ENCODE peak calls at places on chromosomes 13 and 19, in seven cellular contexts. One of them, this sample, is unnamed.

GRCh38 chr13:38518328-38518727 is 168.5 kb upstream of the FREM2 start:
- DNase-seq in IMR-90: no peak
- DNase-seq in ovary: no peak
- DNase-seq in Peyer's patch: no peak
- DNase-seq in lung: no peak
- DNase-seq in trophoblast cell: no peak
- DNase-seq in left ventricle myocardium inferior: no peak
- DNase-seq in this sample: no peak

GRCh38 chr19:17743874-17744273 is 7.4 kb upstream of the FCHO1 start:
- DNase-seq in IMR-90: peak; percentile 63
- DNase-seq in ovary: no peak
- DNase-seq in Peyer's patch: no peak
- DNase-seq in lung: no peak
- DNase-seq in trophoblast cell: no peak
- DNase-seq in left ventricle myocardium inferior: no peak
- DNase-seq in this sample: no peak

GRCh38 chr13:44050450-44051063 is 170.9 kb downstream of the LACC1 start:
- DNase-seq in IMR-90: peak; percentile 52
- DNase-seq in ovary: no peak
- DNase-seq in Peyer's patch: no peak
- DNase-seq in lung: no peak
- DNase-seq in trophoblast cell: peak; percentile 64
- DNase-seq in left ventricle myocardium inferior: no peak
- DNase-seq in this sample: peak; percentile 73

GRCh38 chr19:3983936-3984583 is 1.2 kb downstream of the EEF2 start:
- DNase-seq in IMR-90: peak; percentile 47
- DNase-seq in ovary: peak; percentile 66
- DNase-seq in Peyer's patch: peak; percentile 85
- DNase-seq in lung: no peak
- DNase-seq in trophoblast cell: peak; percentile 39
- DNase-seq in left ventricle myocardium inferior: no peak
- DNase-seq in this sample: peak; percentile 68

GRCh38 chr19:4337906-4338440 is 654 bp downstream of the STAP2 start:
- DNase-seq in IMR-90: no peak
- DNase-seq in ovary: no peak
- DNase-seq in Peyer's patch: peak; percentile 80
- DNase-seq in lung: no peak
- DNase-seq in trophoblast cell: peak; percentile 17
- DNase-seq in left ventricle myocardium inferior: no peak
- DNase-seq in this sample: peak; percentile 8

GRCh38 chr13:27973956-27974662 is 5.0 kb upstream of the CDX2 start:
- DNase-seq in IMR-90: no peak
- DNase-seq in ovary: no peak
- DNase-seq in Peyer's patch: no peak
- DNase-seq in lung: no peak
- DNase-seq in trophoblast cell: no peak
- DNase-seq in left ventricle myocardium inferior: no peak
- DNase-seq in this sample: no peak

GRCh38 chr19:35403116-35403760 is 32.4 kb downstream of the GPR42 start:
- DNase-seq in IMR-90: no peak
- DNase-seq in ovary: no peak
- DNase-seq in Peyer's patch: no peak
- DNase-seq in lung: no peak
- DNase-seq in trophoblast cell: peak; percentile 70
- DNase-seq in left ventricle myocardium inferior: no peak
- DNase-seq in this sample: no peak

GRCh38 chr19:815775-816499 is 5.8 kb downstream of the PLPPR3 start:
- DNase-seq in IMR-90: no peak
- DNase-seq in ovary: no peak
- DNase-seq in Peyer's patch: no peak
- DNase-seq in lung: no peak
- DNase-seq in trophoblast cell: no peak
- DNase-seq in left ventricle myocardium inferior: no peak
- DNase-seq in this sample: no peak

GRCh38 chr13:24107955-24108614 is 52.4 kb upstream of the SPATA13 start:
- DNase-seq in IMR-90: peak; percentile 74
- DNase-seq in ovary: no peak
- DNase-seq in Peyer's patch: no peak
- DNase-seq in lung: no peak
- DNase-seq in trophoblast cell: no peak
- DNase-seq in left ventricle myocardium inferior: no peak
- DNase-seq in this sample: no peak

GRCh38 chr19:734716-735115 is 16.2 kb upstream of the MISP start:
- DNase-seq in IMR-90: no peak
- DNase-seq in ovary: no peak
- DNase-seq in Peyer's patch: no peak
- DNase-seq in lung: no peak
- DNase-seq in trophoblast cell: no peak
- DNase-seq in left ventricle myocardium inferior: no peak
- DNase-seq in this sample: no peak

GRCh38 chr19:41398603-41399002 is 985 bp downstream of the BCKDHA start:
- DNase-seq in IMR-90: no peak
- DNase-seq in ovary: no peak
- DNase-seq in Peyer's patch: no peak
- DNase-seq in lung: no peak
- DNase-seq in trophoblast cell: no peak
- DNase-seq in left ventricle myocardium inferior: no peak
- DNase-seq in this sample: no peak

GRCh38 chr13:26678796-26679195 is 81.8 kb downstream of the GPR12 start:
- DNase-seq in IMR-90: no peak
- DNase-seq in ovary: no peak
- DNase-seq in Peyer's patch: no peak
- DNase-seq in lung: no peak
- DNase-seq in trophoblast cell: no peak
- DNase-seq in left ventricle myocardium inferior: no peak
- DNase-seq in this sample: no peak

GRCh38 chr19:10625762-10626138 is 397 bp downstream of the SLC44A2 start:
- DNase-seq in IMR-90: no peak
- DNase-seq in ovary: no peak
- DNase-seq in Peyer's patch: no peak
- DNase-seq in lung: no peak
- DNase-seq in trophoblast cell: no peak
- DNase-seq in left ventricle myocardium inferior: no peak
- DNase-seq in this sample: no peak

GRCh38 chr13:109509154-109509905 is 277.1 kb downstream of the IRS2 start:
- DNase-seq in IMR-90: peak; percentile 66
- DNase-seq in ovary: no peak
- DNase-seq in Peyer's patch: no peak
- DNase-seq in lung: no peak
- DNase-seq in trophoblast cell: peak; percentile 97
- DNase-seq in left ventricle myocardium inferior: no peak
- DNase-seq in this sample: peak; percentile 28

GRCh38 chr13:64993514-64994164 is 2236.5 kb downstream of the PCDH9 start:
- DNase-seq in IMR-90: no peak
- DNase-seq in ovary: no peak
- DNase-seq in Peyer's patch: no peak
- DNase-seq in lung: no peak
- DNase-seq in trophoblast cell: no peak
- DNase-seq in left ventricle myocardium inferior: no peak
- DNase-seq in this sample: no peak

GRCh38 chr13:75151081-75151643 is 330.8 kb downstream of the TBC1D4 start:
- DNase-seq in IMR-90: peak; percentile 52
- DNase-seq in ovary: no peak
- DNase-seq in Peyer's patch: no peak
- DNase-seq in lung: no peak
- DNase-seq in trophoblast cell: no peak
- DNase-seq in left ventricle myocardium inferior: no peak
- DNase-seq in this sample: peak; percentile 77

GRCh38 chr13:42873081-42873480 is 91.7 kb downstream of the FAM216B start:
- DNase-seq in IMR-90: peak; percentile 16
- DNase-seq in ovary: no peak
- DNase-seq in Peyer's patch: no peak
- DNase-seq in lung: no peak
- DNase-seq in trophoblast cell: no peak
- DNase-seq in left ventricle myocardium inferior: no peak
- DNase-seq in this sample: no peak

GRCh38 chr13:24612726-24613125 is 67.5 kb upstream of the ATP12A start:
- DNase-seq in IMR-90: no peak
- DNase-seq in ovary: no peak
- DNase-seq in Peyer's patch: no peak
- DNase-seq in lung: no peak
- DNase-seq in trophoblast cell: no peak
- DNase-seq in left ventricle myocardium inferior: no peak
- DNase-seq in this sample: no peak

GRCh38 chr13:36787181-36787580 is 31.8 kb upstream of the RFXAP start:
- DNase-seq in IMR-90: no peak
- DNase-seq in ovary: no peak
- DNase-seq in Peyer's patch: no peak
- DNase-seq in lung: no peak
- DNase-seq in trophoblast cell: no peak
- DNase-seq in left ventricle myocardium inferior: no peak
- DNase-seq in this sample: no peak

GRCh38 chr13:27421101-27421881 is 3.1 kb upstream of the GTF3A start:
- DNase-seq in IMR-90: no peak
- DNase-seq in ovary: no peak
- DNase-seq in Peyer's patch: no peak
- DNase-seq in lung: no peak
- DNase-seq in trophoblast cell: no peak
- DNase-seq in left ventricle myocardium inferior: no peak
- DNase-seq in this sample: no peak

GRCh38 chr13:93535256-93535655 is 308.6 kb downstream of the GPC6 start:
- DNase-seq in IMR-90: peak; percentile 76
- DNase-seq in ovary: no peak
- DNase-seq in Peyer's patch: no peak
- DNase-seq in lung: no peak
- DNase-seq in trophoblast cell: peak; percentile 1
- DNase-seq in left ventricle myocardium inferior: no peak
- DNase-seq in this sample: peak; percentile 34

GRCh38 chr19:44278181-44278690 is 18.6 kb downstream of the ZNF233 start:
- DNase-seq in IMR-90: peak; percentile 7
- DNase-seq in ovary: no peak
- DNase-seq in Peyer's patch: no peak
- DNase-seq in lung: no peak
- DNase-seq in trophoblast cell: no peak
- DNase-seq in left ventricle myocardium inferior: no peak
- DNase-seq in this sample: peak; percentile 19
- H3K9me3 ChIP-seq in IMR-90: peaks cover 14% of the 10 kb centered on the region
- H3K9me3 ChIP-seq in ovary: peaks cover 26% of the 10 kb centered on the region
- H3K9me3 ChIP-seq in Peyer's patch: no peaks in the 10 kb centered on the region
- H3K9me3 ChIP-seq in lung: peaks cover 33% of the 10 kb centered on the region
- H3K9me3 ChIP-seq in trophoblast cell: peaks cover 6% of the 10 kb centered on the region
- H3K9me3 ChIP-seq in left ventricle myocardium inferior: peaks cover 98% of the 10 kb centered on the region
- H3K9me3 ChIP-seq in this sample: peaks cover 19% of the 10 kb centered on the region

GRCh38 chr13:49371943-49372636 is 71.8 kb downstream of the CAB39L start:
- DNase-seq in IMR-90: no peak
- DNase-seq in ovary: no peak
- DNase-seq in Peyer's patch: no peak
- DNase-seq in lung: no peak
- DNase-seq in trophoblast cell: no peak
- DNase-seq in left ventricle myocardium inferior: no peak
- DNase-seq in this sample: no peak
- H3K4me3 ChIP-seq in IMR-90: no peak overlapping the region
- H3K4me3 ChIP-seq in ovary: no peak overlapping the region
- H3K4me3 ChIP-seq in Peyer's patch: no peak overlapping the region
- H3K4me3 ChIP-seq in lung: no peak overlapping the region
- H3K4me3 ChIP-seq in trophoblast cell: no peak overlapping the region
- H3K4me3 ChIP-seq in left ventricle myocardium inferior: no peak overlapping the region
- H3K4me3 ChIP-seq in this sample: no peak overlapping the region

DNA sequence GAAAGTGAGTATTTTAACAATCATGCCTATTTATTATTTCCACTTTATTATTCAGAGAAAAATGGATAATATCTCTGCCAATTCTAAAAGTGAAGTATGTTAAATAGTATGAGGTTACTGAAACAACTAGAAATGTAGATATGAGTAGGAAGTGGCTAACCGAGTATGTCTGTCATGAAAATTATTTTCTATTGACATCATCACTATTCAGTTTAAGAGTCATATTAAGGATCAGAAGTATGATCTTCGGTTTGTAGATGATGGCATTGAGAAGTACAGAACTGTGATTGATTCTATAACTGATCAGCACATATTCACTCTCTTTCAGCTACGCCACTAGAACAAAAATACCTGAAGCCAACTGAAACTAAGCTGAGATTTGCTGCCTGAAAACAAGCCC is 146.4 kb upstream of the SLITRK5 start:
- DNase-seq in IMR-90: no peak
- DNase-seq in ovary: no peak
- DNase-seq in Peyer's patch: no peak
- DNase-seq in lung: no peak
- DNase-seq in trophoblast cell: no peak
- DNase-seq in left ventricle myocardium inferior: no peak
- DNase-seq in this sample: no peak
- H3K27me3 ChIP-seq in IMR-90: no peaks in the 10 kb centered on the region
- H3K27me3 ChIP-seq in ovary: no peaks in the 10 kb centered on the region
- H3K27me3 ChIP-seq in Peyer's patch: no peaks in the 10 kb centered on the region
- H3K27me3 ChIP-seq in lung: no peaks in the 10 kb centered on the region
- H3K27me3 ChIP-seq in trophoblast cell: no peaks in the 10 kb centered on the region
- H3K27me3 ChIP-seq in left ventricle myocardium inferior: no peaks in the 10 kb centered on the region
- H3K27me3 ChIP-seq in this sample: no peaks in the 10 kb centered on the region

GRCh38 chr19:9498183-9498902 is at the start of gene ZNF560:
- DNase-seq in IMR-90: peak; percentile 12
- DNase-seq in ovary: no peak
- DNase-seq in Peyer's patch: no peak
- DNase-seq in lung: no peak
- DNase-seq in trophoblast cell: no peak
- DNase-seq in left ventricle myocardium inferior: no peak
- DNase-seq in this sample: no peak

GRCh38 chr19:9494096-9494495 is 4.3 kb downstream of the ZNF560 start:
- DNase-seq in IMR-90: no peak
- DNase-seq in ovary: no peak
- DNase-seq in Peyer's patch: no peak
- DNase-seq in lung: no peak
- DNase-seq in trophoblast cell: no peak
- DNase-seq in left ventricle myocardium inferior: no peak
- DNase-seq in this sample: no peak
- H3K9me3 ChIP-seq in IMR-90: peaks cover 9% of the 10 kb centered on the region
- H3K9me3 ChIP-seq in ovary: peaks cover 13% of the 10 kb centered on the region
- H3K9me3 ChIP-seq in Peyer's patch: no peaks in the 10 kb centered on the region
- H3K9me3 ChIP-seq in lung: peaks cover 28% of the 10 kb centered on the region
- H3K9me3 ChIP-seq in trophoblast cell: peaks cover 35% of the 10 kb centered on the region
- H3K9me3 ChIP-seq in left ventricle myocardium inferior: peaks cover 49% of the 10 kb centered on the region
- H3K9me3 ChIP-seq in this sample: peaks cover 30% of the 10 kb centered on the region